ENCODE peak calls at places on chromosomes 7 and 10, in four cellular contexts. One of them, this sample, is unnamed.

GRCh38 chr10:88999629-89000028 is 9.0 kb downstream of the FAS start:
- DNase-seq in breast epithelium: no peak
- DNase-seq in IMR-90: peak; percentile 26
- DNase-seq in caudate nucleus: no peak
- DNase-seq in this sample: no peak

GRCh38 chr10:125141150-125141859 is 19.1 kb downstream of the CTBP2 start:
- DNase-seq in breast epithelium: no peak
- DNase-seq in IMR-90: no peak
- DNase-seq in caudate nucleus: no peak
- DNase-seq in this sample: no peak

GRCh38 chr10:15045380-15045779 is 1.6 kb downstream of the OLAH start:
- DNase-seq in breast epithelium: no peak
- DNase-seq in IMR-90: no peak
- DNase-seq in caudate nucleus: no peak
- DNase-seq in this sample: no peak

GRCh38 chr10:11529276-11529675 is 82.2 kb downstream of the USP6NL start:
- DNase-seq in breast epithelium: no peak
- DNase-seq in IMR-90: no peak
- DNase-seq in caudate nucleus: no peak
- DNase-seq in this sample: no peak

GRCh38 chr7:2922271-2922691 is 78.2 kb upstream of the GNA12 start:
- DNase-seq in breast epithelium: no peak
- DNase-seq in IMR-90: no peak
- DNase-seq in caudate nucleus: no peak
- DNase-seq in this sample: no peak

GRCh38 chr10:88270871-88271713 is 312.0 kb downstream of the RNLS start:
- DNase-seq in breast epithelium: no peak
- DNase-seq in IMR-90: peak; percentile 71
- DNase-seq in caudate nucleus: no peak
- DNase-seq in this sample: no peak

GRCh38 chr10:100345570-100346330 is 1.3 kb upstream of the SCD start:
- DNase-seq in breast epithelium: no peak
- DNase-seq in IMR-90: peak; percentile 74
- DNase-seq in caudate nucleus: no peak
- DNase-seq in this sample: peak; percentile 47

GRCh38 chr10:63115732-63116383 is 17.3 kb upstream of the NRBF2 start:
- DNase-seq in breast epithelium: peak; percentile 75
- DNase-seq in IMR-90: peak; percentile 75
- DNase-seq in caudate nucleus: peak; percentile 73
- DNase-seq in this sample: peak; percentile 72

GRCh38 chr10:59536576-59537014 is 173.1 kb downstream of the SLC16A9 start:
- DNase-seq in breast epithelium: no peak
- DNase-seq in IMR-90: peak; percentile 37
- DNase-seq in caudate nucleus: no peak
- DNase-seq in this sample: no peak

GRCh38 chr7:96414931-96415292 is 93.0 kb upstream of the SLC25A13 start:
- DNase-seq in breast epithelium: no peak
- DNase-seq in IMR-90: peak; percentile 30
- DNase-seq in caudate nucleus: peak; percentile 10
- DNase-seq in this sample: peak; percentile 17

GRCh38 chr7:157785021-157785441 is 448.2 kb downstream of the DNAJB6 start:
- DNase-seq in breast epithelium: no peak
- DNase-seq in IMR-90: no peak
- DNase-seq in caudate nucleus: no peak
- DNase-seq in this sample: peak; percentile 58

GRCh38 chr10:32976338-32976737 is 18.3 kb upstream of the ITGB1 start:
- DNase-seq in breast epithelium: no peak
- DNase-seq in IMR-90: no peak
- DNase-seq in caudate nucleus: no peak
- DNase-seq in this sample: no peak

GRCh38 chr10:110269641-110270318 is 34.9 kb downstream of the SMNDC1 start:
- DNase-seq in breast epithelium: no peak
- DNase-seq in IMR-90: peak; percentile 25
- DNase-seq in caudate nucleus: peak; percentile 65
- DNase-seq in this sample: peak; percentile 51

GRCh38 chr10:110312206-110312605 is 7.5 kb upstream of the SMNDC1 start:
- DNase-seq in breast epithelium: no peak
- DNase-seq in IMR-90: no peak
- DNase-seq in caudate nucleus: no peak
- DNase-seq in this sample: no peak

GRCh38 chr7:100089458-100090201 is 861 bp downstream of the COPS6 start:
- DNase-seq in breast epithelium: no peak
- DNase-seq in IMR-90: peak; percentile 47
- DNase-seq in caudate nucleus: no peak
- DNase-seq in this sample: no peak

GRCh38 chr10:78802866-78803265 is 265.9 kb upstream of the ZMIZ1 start:
- DNase-seq in breast epithelium: no peak
- DNase-seq in IMR-90: peak; percentile 79
- DNase-seq in caudate nucleus: no peak
- DNase-seq in this sample: no peak

GRCh38 chr10:22621726-22622125 is 92.7 kb downstream of the PIP4K2A start:
- DNase-seq in breast epithelium: no peak
- DNase-seq in IMR-90: no peak
- DNase-seq in caudate nucleus: no peak
- DNase-seq in this sample: no peak
- H3K27ac ChIP-seq in breast epithelium: no peak overlapping the region
- H3K27ac ChIP-seq in IMR-90: no peak overlapping the region
- H3K27ac ChIP-seq in caudate nucleus: peak overlapping the region; percentile 82
- H3K27ac ChIP-seq in this sample: peak overlapping the region; percentile 86

DNA sequence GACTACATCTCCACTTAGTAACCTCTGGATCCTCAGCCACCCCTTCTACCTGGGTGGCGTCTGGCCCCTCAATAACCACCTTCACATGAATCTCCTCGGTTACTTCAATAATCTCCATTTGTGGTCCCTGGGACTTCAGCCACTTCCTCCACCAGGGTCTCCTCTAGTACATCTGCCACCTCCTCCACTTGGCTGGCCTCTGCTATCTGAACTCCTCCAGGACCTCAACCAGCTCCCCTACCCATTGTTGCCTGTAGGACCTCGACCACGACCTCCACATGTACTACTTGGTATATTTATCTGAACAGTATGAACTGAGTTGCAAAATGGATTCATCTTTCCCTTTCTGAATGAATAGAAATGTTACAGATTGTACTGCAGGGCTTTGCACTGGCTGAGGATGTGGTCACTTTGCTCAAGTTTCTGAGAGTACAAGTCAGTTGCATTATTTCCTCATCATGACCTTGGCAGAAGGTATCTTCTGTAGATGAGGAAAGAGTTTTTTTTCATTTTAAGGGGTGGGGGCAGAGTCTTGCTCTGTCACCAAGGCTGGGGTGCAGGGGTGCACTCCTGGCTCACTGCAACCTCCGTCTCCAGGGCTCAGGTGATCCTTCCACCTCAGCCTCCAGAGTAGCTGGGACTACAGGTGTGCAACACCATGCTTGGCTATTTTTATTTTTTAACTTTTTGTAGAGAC is 36.0 kb downstream of the MAT1A start:
- DNase-seq in breast epithelium: no peak
- DNase-seq in IMR-90: no peak
- DNase-seq in caudate nucleus: no peak
- DNase-seq in this sample: no peak
- H3K27ac ChIP-seq in breast epithelium: no peak overlapping the region
- H3K27ac ChIP-seq in IMR-90: no peak overlapping the region
- H3K27ac ChIP-seq in caudate nucleus: no peak overlapping the region
- H3K27ac ChIP-seq in this sample: no peak overlapping the region

DNA sequence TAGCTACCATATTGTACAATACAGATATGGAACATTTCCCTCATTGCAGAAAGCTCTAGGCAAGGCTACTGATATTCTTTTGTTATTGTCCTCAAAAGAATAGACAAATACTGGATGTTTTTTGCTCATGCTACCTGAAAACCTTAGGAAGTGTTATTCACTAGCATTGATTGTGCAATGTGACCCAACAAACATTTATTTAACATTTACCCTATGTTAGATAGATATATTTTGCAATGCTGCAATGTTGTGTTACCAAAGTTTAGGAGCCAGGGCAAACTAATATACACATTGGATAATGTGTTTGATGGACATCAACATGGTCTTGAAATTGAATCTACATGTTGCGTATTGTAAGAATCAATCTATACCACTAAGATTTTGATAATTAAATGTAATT is 112.8 kb upstream of the CREB5 start:
- DNase-seq in breast epithelium: no peak
- DNase-seq in IMR-90: no peak
- DNase-seq in caudate nucleus: no peak
- DNase-seq in this sample: no peak
- H3K27ac ChIP-seq in breast epithelium: no peak overlapping the region
- H3K27ac ChIP-seq in IMR-90: no peak overlapping the region
- H3K27ac ChIP-seq in caudate nucleus: no peak overlapping the region
- H3K27ac ChIP-seq in this sample: no peak overlapping the region

DNA sequence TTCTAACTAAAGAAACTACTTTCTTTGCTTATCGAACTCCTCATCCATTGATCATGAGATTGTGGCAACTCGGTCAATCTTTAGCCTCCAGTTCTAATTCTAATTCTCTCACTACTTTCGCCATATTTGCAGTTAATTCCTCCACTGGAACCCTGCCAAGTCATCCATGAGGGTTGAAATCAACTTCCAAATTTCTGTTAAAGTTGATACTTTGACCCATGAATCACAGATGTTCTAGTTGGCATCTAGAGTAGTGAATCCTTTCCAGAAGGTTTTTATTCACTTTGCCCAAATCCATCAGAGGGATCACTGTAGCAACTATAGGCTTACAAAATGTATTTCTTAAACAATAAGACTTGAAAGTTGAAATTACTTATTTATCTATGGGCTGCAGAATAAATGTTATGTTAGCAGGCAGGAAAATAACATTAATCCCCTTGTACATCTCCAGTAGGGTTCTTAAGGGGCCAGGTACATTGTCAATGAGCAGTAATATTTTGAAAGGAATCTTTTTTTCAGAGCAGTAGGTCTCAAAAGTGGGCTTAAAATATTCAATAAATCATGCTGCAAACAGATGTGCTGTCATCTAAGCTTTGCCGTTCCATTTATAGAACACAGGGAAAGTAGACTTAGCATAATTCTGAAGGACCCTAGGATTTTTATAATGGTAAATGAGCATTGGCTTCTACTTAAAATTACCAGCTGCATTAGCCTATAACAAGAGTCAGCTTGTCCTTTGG is 39.4 kb downstream of the CCDC71L start:
- DNase-seq in breast epithelium: no peak
- DNase-seq in IMR-90: no peak
- DNase-seq in caudate nucleus: no peak
- DNase-seq in this sample: no peak
- H3K27ac ChIP-seq in breast epithelium: no peak overlapping the region
- H3K27ac ChIP-seq in IMR-90: no peak overlapping the region
- H3K27ac ChIP-seq in caudate nucleus: no peak overlapping the region
- H3K27ac ChIP-seq in this sample: no peak overlapping the region

GRCh38 chr7:830069-830468 is 2.2 kb upstream of the SUN1 start:
- DNase-seq in breast epithelium: no peak
- DNase-seq in IMR-90: no peak
- DNase-seq in caudate nucleus: no peak
- DNase-seq in this sample: no peak

GRCh38 chr7:833601-834258 is 1.5 kb downstream of the SUN1 start:
- DNase-seq in breast epithelium: no peak
- DNase-seq in IMR-90: peak; percentile 30
- DNase-seq in caudate nucleus: no peak
- DNase-seq in this sample: no peak

GRCh38 chr7:832292-832967 is at the start of gene SUN1:
- DNase-seq in breast epithelium: no peak
- DNase-seq in IMR-90: peak; percentile 88
- DNase-seq in caudate nucleus: no peak
- DNase-seq in this sample: no peak

GRCh38 chr7:832968-833424 is 720 bp downstream of the SUN1 start:
- DNase-seq in breast epithelium: no peak
- DNase-seq in IMR-90: no peak
- DNase-seq in caudate nucleus: no peak
- DNase-seq in this sample: no peak

DNA sequence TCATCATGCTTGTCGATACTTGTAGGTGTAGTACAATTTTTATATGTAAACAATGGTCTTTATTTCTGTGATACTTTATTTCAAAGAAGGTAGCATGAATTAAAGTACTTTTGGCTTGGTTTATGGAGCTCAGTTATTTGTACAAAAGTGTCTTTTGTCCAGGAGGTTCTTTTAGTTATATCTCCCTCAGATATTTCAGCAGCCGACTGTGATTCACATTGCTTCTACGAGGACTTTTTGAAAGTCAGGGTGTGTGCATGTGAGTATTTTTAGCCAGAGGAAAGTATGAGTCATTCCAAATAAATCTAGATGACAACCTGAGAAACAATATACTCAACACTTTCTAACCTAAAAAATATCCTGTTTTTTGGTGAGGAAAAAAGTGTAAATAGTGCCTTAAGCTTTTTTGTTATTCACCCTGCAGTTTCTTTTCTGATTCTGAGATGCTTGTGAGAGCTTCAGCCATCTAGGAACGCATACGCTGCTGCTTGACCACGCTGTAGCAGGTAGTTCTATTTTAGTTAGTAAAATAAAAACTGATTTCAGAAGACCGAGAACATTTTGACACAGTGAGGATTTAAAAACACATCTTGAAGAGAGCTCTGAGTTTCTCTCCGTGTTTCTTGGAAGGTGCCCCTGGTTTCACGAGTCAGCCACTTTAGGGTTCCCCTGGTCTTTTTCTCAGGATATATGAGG is 532 bp upstream of the SUN1 start:
- DNase-seq in breast epithelium: no peak
- DNase-seq in IMR-90: peak; percentile 94
- DNase-seq in caudate nucleus: peak; percentile 34
- DNase-seq in this sample: no peak
- H3K27ac ChIP-seq in breast epithelium: peak overlapping the region; percentile 95
- H3K27ac ChIP-seq in IMR-90: peak overlapping the region; percentile 52
- H3K27ac ChIP-seq in caudate nucleus: peak overlapping the region; percentile 81
- H3K27ac ChIP-seq in this sample: no peak overlapping the region

DNA sequence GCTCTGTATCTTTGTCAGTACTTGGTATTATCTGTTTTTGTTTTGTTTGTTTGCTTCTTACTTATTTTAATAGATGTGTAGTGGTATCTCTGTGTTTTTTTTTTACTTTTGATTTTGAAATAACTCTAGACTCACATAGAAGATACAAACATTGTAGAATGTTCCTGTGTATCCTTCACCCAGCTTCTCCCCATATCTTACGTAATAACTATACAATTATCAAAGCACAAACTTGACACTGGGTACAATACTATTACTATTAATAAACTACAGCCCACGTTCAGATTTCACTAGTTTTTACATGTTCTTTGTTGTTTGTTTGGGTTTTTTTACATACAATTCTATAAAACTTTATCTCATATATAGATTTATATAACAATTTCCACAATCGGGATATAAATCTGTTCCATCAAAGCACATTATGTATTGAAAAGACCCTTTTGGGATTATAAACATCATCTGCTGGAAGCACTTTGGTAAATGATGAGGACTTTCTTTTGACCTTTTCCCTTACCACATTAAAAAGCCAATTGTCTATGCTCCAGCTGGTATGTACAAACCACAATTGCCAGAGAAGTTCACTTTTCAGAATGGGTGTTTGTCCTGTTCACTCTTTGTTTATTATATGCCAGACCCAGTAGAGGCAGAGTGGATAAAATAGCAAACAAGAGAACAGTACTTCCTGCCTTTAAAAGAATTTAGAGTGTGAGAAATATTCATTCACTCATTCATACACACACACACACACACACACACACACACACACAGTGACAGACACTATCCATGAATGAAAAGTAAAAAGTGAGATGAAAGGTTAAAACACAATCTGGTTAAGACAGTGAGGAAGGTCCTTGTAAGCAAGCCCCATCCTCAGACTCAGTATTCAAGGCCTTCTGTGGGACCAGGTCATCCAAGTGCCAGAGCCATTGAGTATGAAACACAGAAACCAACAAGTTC is 113.0 kb downstream of the SGMS1 start:
- DNase-seq in breast epithelium: no peak
- DNase-seq in IMR-90: no peak
- DNase-seq in caudate nucleus: peak; percentile 29
- DNase-seq in this sample: no peak
- H3K27ac ChIP-seq in breast epithelium: peak overlapping the region; percentile 21
- H3K27ac ChIP-seq in IMR-90: no peak overlapping the region
- H3K27ac ChIP-seq in caudate nucleus: peak overlapping the region; percentile 98
- H3K27ac ChIP-seq in this sample: peak overlapping the region; percentile 99

GRCh38 chr7:25118048-25118753 is 6.9 kb downstream of the CYCS start:
- DNase-seq in breast epithelium: no peak
- DNase-seq in IMR-90: no peak
- DNase-seq in caudate nucleus: no peak
- DNase-seq in this sample: no peak
- H3K27ac ChIP-seq in breast epithelium: no peak overlapping the region
- H3K27ac ChIP-seq in IMR-90: no peak overlapping the region
- H3K27ac ChIP-seq in caudate nucleus: no peak overlapping the region
- H3K27ac ChIP-seq in this sample: no peak overlapping the region